ENCODE peak calls at places on chromosomes 6 and 20, in ten cellular contexts. B, X, Q, I, V, S, N, Y, T and G are unnamed samples.

GRCh38 chr6:12802440-12802839 is 85.9 kb downstream of the PHACTR1 start:
- DNase-seq in N (no peak), X (no peak), B (no peak), Q (no peak), I (no peak), S (no peak), T (no peak), Y (no peak), V (no peak), G (no peak)

GRCh38 chr6:63094947-63095346 is 116.3 kb upstream of the FKBP1C start:
- DNase-seq in S (no peak), X (no peak), N (no peak), Y (no peak), T (no peak), I (no peak), B (no peak), V (no peak), Q (no peak), G (no peak)

GRCh38 chr6:122845916-122846632 is 57.0 kb downstream of the SMPDL3A start:
- DNase-seq in T (peak), I (no peak), B (no peak), S (peak), X (no peak), V (no peak), Y (no peak), Q (no peak), N (no peak), G (peak)

GRCh38 chr20:32238483-32239425 is 31.1 kb downstream of the POFUT1 start:
- DNase-seq in Q (no peak), T (no peak), V (no peak), X (no peak), Y (no peak), B (no peak), N (no peak), S (no peak), I (no peak), G (no peak)

GRCh38 chr6:27894839-27895762 is 17.1 kb downstream of the OR2B2 start:
- DNase-seq in S (peak), X (peak), T (peak), Y (peak), B (peak), V (peak), I (no peak), Q (peak), N (peak), G (peak)

GRCh38 chr6:142952614-142953013 is 7.6 kb upstream of the HIVEP2 start:
- DNase-seq in V (no peak), Y (no peak), S (no peak), Q (peak), X (no peak), N (no peak), B (no peak), I (no peak), T (no peak), G (no peak)

GRCh38 chr6:37110455-37111155 is 59.3 kb upstream of the PIM1 start:
- DNase-seq in T (no peak), N (no peak), X (no peak), I (no peak), Q (no peak), Y (no peak), S (no peak), V (no peak), B (no peak), G (peak)

GRCh38 chr6:74834967-74835366 is 370.9 kb downstream of the COL12A1 start:
- DNase-seq in V (no peak), Y (no peak), S (no peak), I (no peak), B (no peak), N (no peak), T (no peak), X (no peak), Q (no peak), G (peak)

GRCh38 chr6:10933126-10933525 is 46.3 kb downstream of the SYCP2L start:
- DNase-seq in V (no peak), N (no peak), X (no peak), S (no peak), T (no peak), B (no peak), I (no peak), Y (no peak), Q (no peak), G (no peak)

GRCh38 chr6:143761103-143761502 is 82.0 kb upstream of the LTV1 start:
- DNase-seq in T (no peak), N (no peak), Y (no peak), S (no peak), Q (no peak), I (no peak), X (no peak), B (no peak), V (no peak), G (no peak)

GRCh38 chr6:6825153-6825847 is 236.8 kb downstream of the LY86 start:
- DNase-seq in T (no peak), Q (no peak), Y (no peak), S (no peak), B (no peak), I (peak), V (no peak), N (no peak), X (no peak), G (no peak)

GRCh38 chr6:110513001-110513400 is 36.6 kb upstream of the SLC22A16 start:
- DNase-seq in Q (no peak), X (no peak), V (no peak), I (no peak), N (no peak), Y (peak), T (peak), S (peak), B (no peak), G (peak)

GRCh38 chr6:2752477-2753115 is 1.9 kb upstream of the MYLK4 start:
- DNase-seq in X (no peak), B (no peak), I (no peak), Q (no peak), N (no peak), Y (no peak), T (no peak), S (no peak), V (no peak), G (no peak)

GRCh38 chr6:79066330-79066729 is 11.7 kb downstream of the PHIP start:
- DNase-seq in X (no peak), T (no peak), S (no peak), I (no peak), N (no peak), B (no peak), Y (no peak), Q (no peak), V (no peak), G (no peak)

GRCh38 chr6:23633986-23634385 is 492.0 kb upstream of the NRSN1 start:
- DNase-seq in B (no peak), T (no peak), Y (no peak), Q (no peak), X (no peak), I (no peak), S (no peak), N (peak), V (no peak), G (no peak)

GRCh38 chr6:145148392-145149175 is 586.7 kb downstream of the EPM2A start:
- DNase-seq in T (peak), X (peak), I (no peak), Y (no peak), S (peak), B (peak), V (no peak), Q (no peak), N (no peak), G (peak)

GRCh38 chr6:15483060-15483459 is 179.8 kb downstream of the DTNBP1 start:
- DNase-seq in I (no peak), Q (no peak), Y (no peak), B (no peak), V (no peak), S (peak), X (no peak), T (peak), N (no peak), G (no peak)

GRCh38 chr6:3294921-3295871 is 36.4 kb downstream of the PSMG4 start:
- DNase-seq in N (no peak), V (no peak), I (peak), X (peak), S (no peak), T (no peak), Q (no peak), Y (no peak), B (no peak), G (no peak)

GRCh38 chr20:17825949-17826843 is 126.4 kb downstream of the BANF2 start:
- DNase-seq in I (no peak), S (peak), Y (no peak), X (no peak), B (no peak), N (no peak), T (peak), Q (no peak), V (no peak), G (no peak)

GRCh38 chr6:55281215-55281614 is 46.1 kb upstream of the GFRAL start:
- DNase-seq in Y (no peak), T (no peak), N (no peak), Q (no peak), S (no peak), I (no peak), V (no peak), B (no peak), X (no peak), G (no peak)

GRCh38 chr20:2993250-2993649 is 50.2 kb upstream of the GNRH2 start:
- DNase-seq in Q (no peak), Y (no peak), T (no peak), B (no peak), X (no peak), N (no peak), I (no peak), S (no peak), V (no peak), G (no peak)

GRCh38 chr6:72206606-72207005 is 320.3 kb downstream of the RIMS1 start:
- DNase-seq in Q (no peak), V (no peak), X (no peak), T (no peak), N (no peak), S (no peak), B (no peak), I (no peak), Y (no peak), G (no peak)

GRCh38 chr6:156832166-156832743 is 55.1 kb downstream of the ARID1B start:
- DNase-seq in S (peak), V (no peak), X (no peak), Q (no peak), N (no peak), Y (peak), T (peak), I (no peak), B (no peak), G (peak)

GRCh38 chr6:54864272-54864671 is 17.7 kb downstream of the FAM83B start:
- DNase-seq in Y (no peak), V (no peak), X (no peak), T (no peak), Q (no peak), I (no peak), S (no peak), B (no peak), N (no peak), G (peak)

GRCh38 chr20:17747431-17747846 is 47.7 kb downstream of the BANF2 start:
- DNase-seq in X (no peak), S (peak), N (no peak), Y (no peak), Q (no peak), V (no peak), B (peak), I (no peak), T (peak), G (peak)

GRCh38 chr6:135251964-135252429 is 70.9 kb downstream of the MYB start:
- DNase-seq in Q (no peak), I (no peak), V (no peak), B (no peak), N (no peak), S (peak), X (no peak), T (peak), Y (no peak), G (peak)

GRCh38 chr6:166772518-166772917 is 145.5 kb upstream of the RPS6KA2 start:
- DNase-seq in Q (no peak), N (no peak), Y (no peak), T (no peak), B (no peak), I (no peak), X (no peak), V (no peak), S (no peak), G (no peak)

GRCh38 chr6:138052783-138053182 is 54.4 kb downstream of the PERP start:
- DNase-seq in S (peak), T (peak), I (no peak), Y (no peak), N (no peak), X (no peak), V (no peak), B (no peak), Q (no peak), G (peak)

GRCh38 chr6:25320459-25320858 is 41.3 kb downstream of the CARMIL1 start:
- DNase-seq in T (peak), B (no peak), V (no peak), Y (no peak), Q (no peak), I (no peak), X (no peak), N (no peak), S (peak), G (no peak)

GRCh38 chr20:64049060-64049886 is at the start of gene SOX18:
- DNase-seq in T (peak), I (no peak), B (no peak), X (no peak), S (peak), N (no peak), Y (no peak), V (no peak), Q (no peak), G (peak)

GRCh38 chr6:135853227-135853626 is 1.7 kb downstream of the PDE7B start:
- DNase-seq in Q (no peak), T (no peak), S (peak), I (no peak), X (no peak), V (no peak), Y (peak), B (no peak), N (no peak), G (peak)

GRCh38 chr6:109526905-109527628 is 44.0 kb upstream of the ZBTB24 start:
- DNase-seq in I (peak), X (no peak), B (peak), N (peak), T (peak), S (peak), Y (peak), V (peak), Q (peak), G (peak)